ENCODE peak calls at places on chromosomes 7 and 10, in eight cellular contexts. Y is cardiac fibroblast, W is cardiac muscle cell, Q is endodermal cell, P is Panc1, M is ascending aorta, F is HL-60, S is suprapubic skin. L is an unnamed sample.

GRCh38 chr7:40133561-40134427 is 628 bp downstream of the MPLKIP start:
- DNase-seq in P (no peak), W (peak; percentile 35), F (peak; percentile 16), M (no peak), S (no peak), Q (no peak), Y (peak; percentile 25), L (peak; percentile 44)

GRCh38 chr10:121526801-121527221 is 71.4 kb downstream of the FGFR2 start:
- DNase-seq in Q (no peak), P (no peak), W (no peak), S (no peak), M (no peak), Y (no peak), F (no peak), L (peak; percentile 2)

GRCh38 chr10:122567056-122567660 is 6.6 kb downstream of the DMBT1 start:
- DNase-seq in F (no peak), W (peak; percentile 32), S (no peak), M (no peak), Y (peak; percentile 57), P (no peak), Q (peak; percentile 86), L (peak; percentile 29)

GRCh38 chr7:117138943-117139690 is 183.7 kb downstream of the WNT2 start:
- DNase-seq in P (no peak), Q (no peak), M (no peak), F (no peak), S (no peak), W (no peak), Y (no peak), L (no peak)

GRCh38 chr10:83871486-83872081 is 267.7 kb upstream of the GHITM start:
- DNase-seq in Q (peak; percentile 93), S (no peak), Y (peak; percentile 66), P (peak; percentile 64), M (peak; percentile 75), W (peak; percentile 70), F (peak; percentile 31), L (peak; percentile 86)

GRCh38 chr7:138097064-138097741 is 20.9 kb downstream of the AKR1D1 start:
- DNase-seq in Y (peak; percentile 50), S (no peak), Q (peak; percentile 62), M (no peak), W (peak; percentile 63), P (no peak), F (no peak), L (peak; percentile 64)

GRCh38 chr10:99304027-99304856 is 24.9 kb upstream of the CNNM1 start:
- DNase-seq in M (no peak), F (no peak), S (no peak), P (no peak), Q (no peak), W (peak; percentile 2), Y (no peak), L (no peak)

GRCh38 chr10:12822374-12823170 is 178.9 kb downstream of the CCDC3 start:
- DNase-seq in Y (no peak), S (no peak), M (no peak), F (no peak), Q (no peak), W (no peak), P (no peak), L (no peak)

GRCh38 chr10:114638874-114639625 is 19.0 kb downstream of the ABLIM1 start:
- DNase-seq in P (no peak), Y (peak; percentile 79), W (peak; percentile 78), Q (no peak), M (no peak), S (no peak), F (no peak), L (peak; percentile 13)

GRCh38 chr10:49323171-49323895 is 24.4 kb downstream of the C10orf71 start:
- DNase-seq in M (no peak), Q (no peak), P (no peak), S (no peak), W (no peak), F (no peak), Y (no peak), L (no peak)

GRCh38 chr7:123557016-123557630 is 495 bp downstream of the NDUFA5 start:
- DNase-seq in Q (no peak), S (no peak), F (no peak), M (no peak), P (no peak), W (peak; percentile 58), Y (no peak), L (no peak)

GRCh38 chr10:80321183-80321582 is 31.7 kb upstream of the MAT1A start:
- DNase-seq in Q (no peak), Y (no peak), F (no peak), M (no peak), S (no peak), W (no peak), P (no peak), L (no peak)

GRCh38 chr7:104096683-104097082 is 107.2 kb upstream of the RELN start:
- DNase-seq in S (no peak), Y (peak; percentile 39), F (no peak), W (peak; percentile 5), P (no peak), M (no peak), Q (peak; percentile 75), L (peak; percentile 15)

GRCh38 chr7:6559896-6560295 is 8.6 kb upstream of the GRID2IP start:
- DNase-seq in S (no peak), W (no peak), P (no peak), F (no peak), M (no peak), Q (no peak), Y (no peak), L (no peak)

GRCh38 chr7:6554848-6555247 is 3.6 kb upstream of the GRID2IP start:
- DNase-seq in F (no peak), Q (no peak), W (no peak), P (no peak), S (no peak), Y (no peak), M (no peak), L (no peak)

GRCh38 chr7:6556196-6556595 is 4.9 kb upstream of the GRID2IP start:
- DNase-seq in P (no peak), M (no peak), W (no peak), F (no peak), Y (no peak), Q (peak; percentile 89), S (no peak), L (no peak)

GRCh38 chr7:6553460-6554044 is 2.3 kb upstream of the GRID2IP start:
- DNase-seq in M (no peak), Q (peak; percentile 60), S (no peak), P (no peak), Y (no peak), F (no peak), W (no peak), L (no peak)

DNA sequence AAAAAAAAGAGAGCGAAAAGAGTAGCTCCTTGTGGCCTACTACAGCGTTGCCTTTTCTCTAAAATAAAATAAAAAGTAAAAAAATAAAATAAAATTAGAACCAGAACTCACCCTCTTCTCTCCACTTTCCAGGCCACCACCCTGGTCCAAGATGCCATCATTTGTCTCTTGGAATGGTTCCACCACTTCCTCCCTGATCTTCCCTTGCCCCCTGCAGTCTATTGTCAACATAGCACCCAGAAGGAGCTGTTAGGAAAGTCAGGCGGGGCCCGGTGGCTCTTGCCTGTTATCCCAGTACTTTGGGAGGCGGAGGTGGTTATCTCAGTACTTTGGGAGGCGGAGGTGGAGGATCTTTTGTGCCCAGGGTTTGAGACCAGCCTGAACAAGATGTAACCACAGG is 7.6 kb upstream of the GRID2IP start:
- DNase-seq in P (no peak), F (peak; percentile 59), S (no peak), M (no peak), Q (peak; percentile 91), Y (peak; percentile 50), W (peak; percentile 69), L (peak; percentile 47)
- TF ChIP-seq CTCF in P (no peak), F (peak; percentile 18), S (peak; percentile 22), M (no peak), Q (peak; percentile 69), Y (peak; percentile 54), W (peak; percentile 61), L (peak; percentile 47)

GRCh38 chr7:94344826-94345225 is 49.9 kb upstream of the COL1A2 start:
- DNase-seq in Q (no peak), F (no peak), Y (peak; percentile 80), M (no peak), P (no peak), W (peak; percentile 58), S (no peak), L (no peak)
- H3K4me3 ChIP-seq in Q (no peak overlapping the region), F (no peak overlapping the region), Y (no peak overlapping the region), M (no peak overlapping the region), P (no peak overlapping the region), W (no peak overlapping the region), S (no peak overlapping the region), L (no peak overlapping the region)

DNA sequence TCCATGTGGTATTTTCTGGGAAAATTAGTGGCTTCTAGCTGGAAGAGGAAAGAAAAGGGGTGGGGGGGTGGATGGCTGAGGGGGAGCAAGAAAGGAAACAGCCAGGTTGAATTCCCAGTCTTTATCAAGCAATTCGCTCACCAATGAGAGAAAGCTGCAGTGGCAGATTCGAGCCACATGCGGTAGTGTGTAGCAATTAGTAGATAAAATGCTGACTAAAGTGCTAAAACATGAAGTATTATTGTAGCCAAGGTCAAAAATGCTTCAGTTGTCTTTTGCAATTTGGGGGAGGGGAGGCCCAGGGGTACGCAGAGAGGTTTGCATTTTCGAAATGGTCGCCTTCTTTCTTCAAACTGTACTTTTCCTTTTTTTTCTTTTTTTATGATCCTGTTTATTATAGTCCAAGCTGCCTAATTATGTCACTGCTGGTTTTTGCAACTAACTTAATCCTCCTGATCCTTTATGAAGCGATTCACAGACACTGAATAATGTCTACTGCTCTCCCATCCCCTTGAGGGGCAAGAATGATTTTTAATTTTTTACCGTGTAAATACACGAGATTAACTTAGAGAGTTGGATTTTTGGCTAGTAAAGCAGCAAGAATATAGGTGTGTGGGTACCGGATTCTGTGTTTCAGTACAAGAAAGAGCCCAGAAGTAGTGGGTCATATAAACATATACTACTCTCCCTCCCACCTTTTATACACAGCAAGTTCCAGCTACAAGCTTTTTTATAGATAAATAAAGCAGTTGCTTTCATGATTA is 3.6 kb upstream of the ARID5B start:
- DNase-seq in F (no peak), S (no peak), Q (peak; percentile 77), M (peak; percentile 70), P (no peak), Y (peak; percentile 54), W (peak; percentile 77), L (peak; percentile 41)
- TF ChIP-seq CTCF in F (peak; percentile 6), S (peak; percentile 33), Q (peak; percentile 56), M (peak; percentile 47), P (no peak), Y (peak; percentile 46), W (peak; percentile 36), L (peak; percentile 18)

DNA sequence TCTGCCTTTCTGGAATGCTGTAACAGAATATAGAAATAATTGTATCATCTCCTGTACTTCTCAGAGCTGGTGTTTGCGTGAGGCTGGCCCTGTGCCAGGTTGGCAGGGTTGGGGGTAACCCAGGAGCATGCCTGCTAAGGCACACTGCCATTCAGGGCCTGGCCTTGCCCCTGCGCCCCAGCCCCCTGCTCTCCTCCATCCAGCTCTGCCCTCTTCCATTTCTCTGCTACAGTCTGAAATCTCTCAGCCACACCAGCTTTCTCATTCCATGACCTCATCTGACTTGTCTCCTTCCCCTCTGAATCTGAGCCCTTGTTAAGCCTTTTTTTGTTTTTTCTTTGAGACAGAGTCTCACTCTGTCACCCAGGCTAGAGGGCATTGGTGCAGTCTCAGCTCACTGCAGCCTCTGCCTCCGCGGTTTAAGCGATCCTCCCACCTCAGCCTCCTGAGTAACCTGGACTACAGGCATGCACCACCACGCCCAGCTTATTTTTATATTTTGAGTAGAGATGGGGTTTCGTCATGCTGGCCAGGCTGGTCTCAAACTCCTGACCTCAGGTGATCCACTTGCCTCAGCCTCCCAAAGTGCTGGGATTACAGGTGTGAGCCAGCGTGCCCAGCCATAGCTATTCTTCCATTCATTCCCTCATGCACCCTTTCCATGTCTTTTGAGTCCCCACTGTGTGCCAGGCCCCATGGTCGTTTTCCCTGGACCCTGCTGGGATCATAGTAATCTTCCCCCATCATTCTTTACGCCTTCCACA is 206.8 kb downstream of the CUX1 start:
- DNase-seq in M (no peak), F (peak; percentile 15), Y (no peak), W (no peak), P (no peak), Q (no peak), S (no peak), L (no peak)
- H3K4me3 ChIP-seq in M (no peak overlapping the region), F (no peak overlapping the region), Y (no peak overlapping the region), W (no peak overlapping the region), P (no peak overlapping the region), Q (no peak overlapping the region), S (no peak overlapping the region), L (no peak overlapping the region)